ENCODE peak calls at places on chromosomes 16 and 17, in nine cellular contexts. One of them, this sample, is unnamed.

GRCh38 chr17:35799942-35800341 is 4.5 kb upstream of the MMP28 start:
- DNase-seq in AG04450: no peak
- DNase-seq in astrocyte of the spinal cord: peak
- DNase-seq in IMR-90: no peak
- DNase-seq in mammary epithelial cell: peak
- DNase-seq in NB4: no peak
- DNase-seq in GM12878: no peak
- DNase-seq in MCF 10A: peak
- DNase-seq in HCT116: no peak
- DNase-seq in this sample: no peak

GRCh38 chr17:21176996-21177395 is 37.0 kb downstream of the TMEM11 start:
- DNase-seq in astrocyte of the spinal cord: no peak
- DNase-seq in HCT116: no peak
- DNase-seq in MCF 10A: no peak
- DNase-seq in mammary epithelial cell: no peak
- DNase-seq in IMR-90: no peak
- DNase-seq in NB4: no peak
- DNase-seq in AG04450: no peak
- DNase-seq in GM12878: no peak
- DNase-seq in this sample: no peak

GRCh38 chr16:85420501-85421337 is 192.4 kb upstream of the GSE1 start:
- DNase-seq in AG04450: no peak
- DNase-seq in astrocyte of the spinal cord: peak
- DNase-seq in NB4: peak
- DNase-seq in MCF 10A: peak
- DNase-seq in HCT116: peak
- DNase-seq in mammary epithelial cell: peak
- DNase-seq in GM12878: no peak
- DNase-seq in IMR-90: peak
- DNase-seq in this sample: peak

GRCh38 chr16:89525146-89525913 is 17.1 kb downstream of the SPG7 start:
- DNase-seq in NB4: no peak
- DNase-seq in HCT116: no peak
- DNase-seq in astrocyte of the spinal cord: no peak
- DNase-seq in IMR-90: no peak
- DNase-seq in GM12878: no peak
- DNase-seq in AG04450: no peak
- DNase-seq in mammary epithelial cell: no peak
- DNase-seq in MCF 10A: no peak
- DNase-seq in this sample: no peak

GRCh38 chr16:86563489-86564345 is 2.9 kb upstream of the FOXC2 start:
- DNase-seq in IMR-90: peak
- DNase-seq in AG04450: peak
- DNase-seq in MCF 10A: peak
- DNase-seq in astrocyte of the spinal cord: peak
- DNase-seq in HCT116: peak
- DNase-seq in NB4: peak
- DNase-seq in mammary epithelial cell: peak
- DNase-seq in GM12878: peak
- DNase-seq in this sample: peak

GRCh38 chr16:3022208-3022696 is 1.5 kb downstream of the HCFC1R1 start:
- DNase-seq in AG04450: peak
- DNase-seq in astrocyte of the spinal cord: peak
- DNase-seq in mammary epithelial cell: peak
- DNase-seq in MCF 10A: peak
- DNase-seq in IMR-90: peak
- DNase-seq in NB4: peak
- DNase-seq in GM12878: no peak
- DNase-seq in HCT116: peak
- DNase-seq in this sample: no peak

GRCh38 chr17:63439682-63440081 is 6.4 kb downstream of the CYB561 start:
- DNase-seq in AG04450: no peak
- DNase-seq in GM12878: no peak
- DNase-seq in MCF 10A: no peak
- DNase-seq in HCT116: no peak
- DNase-seq in IMR-90: peak
- DNase-seq in astrocyte of the spinal cord: peak
- DNase-seq in mammary epithelial cell: no peak
- DNase-seq in NB4: peak
- DNase-seq in this sample: no peak

GRCh38 chr16:86833136-86833535 is 254.8 kb downstream of the FOXL1 start:
- DNase-seq in AG04450: no peak
- DNase-seq in HCT116: no peak
- DNase-seq in MCF 10A: no peak
- DNase-seq in NB4: no peak
- DNase-seq in GM12878: no peak
- DNase-seq in IMR-90: peak
- DNase-seq in astrocyte of the spinal cord: peak
- DNase-seq in mammary epithelial cell: no peak
- DNase-seq in this sample: no peak

GRCh38 chr17:15289285-15290185 is 24.4 kb upstream of the PMP22 start:
- DNase-seq in AG04450: no peak
- DNase-seq in IMR-90: peak
- DNase-seq in NB4: no peak
- DNase-seq in MCF 10A: peak
- DNase-seq in HCT116: no peak
- DNase-seq in GM12878: no peak
- DNase-seq in mammary epithelial cell: no peak
- DNase-seq in astrocyte of the spinal cord: peak
- DNase-seq in this sample: no peak

GRCh38 chr17:11935734-11936406 is 61.4 kb downstream of the ZNF18 start:
- DNase-seq in NB4: peak
- DNase-seq in MCF 10A: peak
- DNase-seq in mammary epithelial cell: peak
- DNase-seq in AG04450: no peak
- DNase-seq in GM12878: no peak
- DNase-seq in astrocyte of the spinal cord: peak
- DNase-seq in IMR-90: peak
- DNase-seq in HCT116: peak
- DNase-seq in this sample: peak

GRCh38 chr16:10121496-10121895 is 60.7 kb downstream of the GRIN2A start:
- DNase-seq in NB4: no peak
- DNase-seq in astrocyte of the spinal cord: peak
- DNase-seq in MCF 10A: peak
- DNase-seq in mammary epithelial cell: peak
- DNase-seq in IMR-90: peak
- DNase-seq in GM12878: no peak
- DNase-seq in AG04450: no peak
- DNase-seq in HCT116: no peak
- DNase-seq in this sample: no peak

GRCh38 chr16:68719993-68720489 is 17.1 kb upstream of the CDH1 start:
- DNase-seq in GM12878: peak
- DNase-seq in mammary epithelial cell: no peak
- DNase-seq in HCT116: no peak
- DNase-seq in AG04450: no peak
- DNase-seq in IMR-90: no peak
- DNase-seq in NB4: no peak
- DNase-seq in astrocyte of the spinal cord: no peak
- DNase-seq in MCF 10A: no peak
- DNase-seq in this sample: no peak

GRCh38 chr17:19384723-19385391 is 2.1 kb downstream of the MFAP4 start:
- DNase-seq in mammary epithelial cell: no peak
- DNase-seq in NB4: peak
- DNase-seq in IMR-90: peak
- DNase-seq in astrocyte of the spinal cord: peak
- DNase-seq in GM12878: no peak
- DNase-seq in AG04450: peak
- DNase-seq in HCT116: no peak
- DNase-seq in MCF 10A: peak
- DNase-seq in this sample: no peak

GRCh38 chr16:48833461-48833860 is 223.5 kb upstream of the N4BP1 start:
- DNase-seq in MCF 10A: no peak
- DNase-seq in AG04450: no peak
- DNase-seq in astrocyte of the spinal cord: no peak
- DNase-seq in NB4: no peak
- DNase-seq in GM12878: no peak
- DNase-seq in HCT116: no peak
- DNase-seq in mammary epithelial cell: no peak
- DNase-seq in IMR-90: no peak
- DNase-seq in this sample: no peak

GRCh38 chr17:49681336-49681735 is 3.4 kb upstream of the SPOP start:
- DNase-seq in IMR-90: no peak
- DNase-seq in HCT116: no peak
- DNase-seq in GM12878: no peak
- DNase-seq in astrocyte of the spinal cord: no peak
- DNase-seq in mammary epithelial cell: no peak
- DNase-seq in NB4: no peak
- DNase-seq in AG04450: no peak
- DNase-seq in MCF 10A: no peak
- DNase-seq in this sample: no peak

GRCh38 chr17:49977463-49978389 is 8.7 kb downstream of the DLX4 start:
- DNase-seq in AG04450: no peak
- DNase-seq in NB4: no peak
- DNase-seq in astrocyte of the spinal cord: no peak
- DNase-seq in mammary epithelial cell: no peak
- DNase-seq in MCF 10A: no peak
- DNase-seq in GM12878: no peak
- DNase-seq in IMR-90: no peak
- DNase-seq in HCT116: no peak
- DNase-seq in this sample: no peak

GRCh38 chr16:24999856-25000447 is 15.2 kb downstream of the ARHGAP17 start:
- DNase-seq in astrocyte of the spinal cord: no peak
- DNase-seq in MCF 10A: no peak
- DNase-seq in AG04450: no peak
- DNase-seq in NB4: no peak
- DNase-seq in GM12878: no peak
- DNase-seq in IMR-90: no peak
- DNase-seq in HCT116: no peak
- DNase-seq in mammary epithelial cell: no peak
- DNase-seq in this sample: no peak

GRCh38 chr17:19343671-19344151 is 18.8 kb downstream of the B9D1 start:
- DNase-seq in GM12878: no peak
- DNase-seq in NB4: no peak
- DNase-seq in IMR-90: no peak
- DNase-seq in HCT116: no peak
- DNase-seq in MCF 10A: no peak
- DNase-seq in AG04450: no peak
- DNase-seq in mammary epithelial cell: no peak
- DNase-seq in astrocyte of the spinal cord: no peak
- DNase-seq in this sample: no peak

DNA sequence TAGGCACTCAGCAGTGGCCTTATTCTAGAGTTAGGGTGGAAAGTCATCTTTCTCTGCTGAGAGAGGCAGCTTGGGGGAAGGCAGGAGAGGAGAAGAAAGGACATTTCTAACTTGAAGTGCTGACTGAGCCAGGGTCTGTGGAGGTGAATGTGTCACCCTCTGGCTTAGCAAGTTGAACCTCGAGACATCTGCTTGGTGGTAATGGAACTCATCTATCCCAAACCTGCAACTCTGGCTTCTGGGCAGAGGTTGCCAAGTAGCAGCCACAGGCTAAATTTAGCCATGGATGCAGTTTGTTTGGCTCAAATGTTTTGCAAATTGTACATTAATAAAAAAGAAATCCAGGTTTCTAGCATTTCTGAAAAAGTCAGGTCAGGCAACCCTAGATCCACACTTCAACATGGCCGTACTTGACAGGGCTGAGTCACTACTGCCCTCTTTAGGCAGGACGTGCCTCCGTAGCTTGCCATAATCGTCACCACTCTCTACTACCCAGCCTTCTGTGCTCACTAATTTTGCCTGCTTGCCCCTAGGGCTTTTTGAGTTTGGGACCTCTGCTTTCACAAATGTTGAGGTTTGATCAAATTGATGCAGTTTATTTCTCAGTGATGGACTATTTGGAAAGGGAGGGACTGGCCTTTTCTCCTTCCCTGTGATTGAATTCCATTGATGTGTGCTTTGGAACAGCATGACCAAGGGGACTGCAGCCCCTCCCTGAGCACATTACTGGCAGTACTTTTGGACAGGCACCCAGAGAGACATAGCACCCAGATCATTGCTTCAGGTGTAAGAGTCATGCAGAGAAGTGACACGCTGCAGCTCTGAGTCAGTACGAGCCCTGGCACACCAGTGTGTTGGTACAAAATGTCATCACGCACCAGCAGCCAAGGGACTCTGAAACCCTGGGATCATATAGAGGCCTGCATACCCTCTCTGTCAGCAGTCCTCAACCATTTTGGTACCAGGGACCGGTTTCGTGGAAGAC is 5.2 kb downstream of the CDH13 start:
- DNase-seq in IMR-90: peak
- DNase-seq in MCF 10A: peak
- DNase-seq in astrocyte of the spinal cord: no peak
- DNase-seq in GM12878: no peak
- DNase-seq in AG04450: no peak
- DNase-seq in NB4: peak
- DNase-seq in mammary epithelial cell: peak
- DNase-seq in HCT116: no peak
- DNase-seq in this sample: no peak
- TF ChIP-seq CTCF in IMR-90: peak
- TF ChIP-seq CTCF in MCF 10A: no peak
- TF ChIP-seq CTCF in astrocyte of the spinal cord: peak
- TF ChIP-seq CTCF in GM12878: peak
- TF ChIP-seq CTCF in AG04450: peak
- TF ChIP-seq CTCF in NB4: peak
- TF ChIP-seq CTCF in mammary epithelial cell: peak
- TF ChIP-seq CTCF in HCT116: peak
- TF ChIP-seq CTCF in this sample: peak

DNA sequence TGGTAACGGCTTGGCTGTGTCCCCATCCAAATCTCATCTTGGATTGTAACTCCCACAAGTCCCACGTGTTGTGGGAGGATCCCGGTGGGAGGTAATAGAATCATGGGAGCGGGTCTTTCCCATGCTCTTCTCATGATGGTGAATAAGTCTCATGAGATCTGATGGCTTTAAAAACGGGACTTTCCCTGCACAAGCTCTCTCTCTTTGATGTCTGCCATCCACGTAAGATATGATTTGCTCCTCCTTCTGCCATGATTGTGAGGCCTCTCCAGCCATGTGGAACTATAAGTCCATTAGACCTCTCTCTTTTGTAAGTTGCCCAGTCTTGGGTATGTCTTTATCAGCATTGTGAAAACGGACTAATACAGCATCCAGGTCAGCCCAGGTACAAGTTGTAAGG is 248.7 kb downstream of the SNX29 start:
- DNase-seq in mammary epithelial cell: no peak
- DNase-seq in GM12878: no peak
- DNase-seq in MCF 10A: no peak
- DNase-seq in HCT116: no peak
- DNase-seq in AG04450: no peak
- DNase-seq in NB4: no peak
- DNase-seq in astrocyte of the spinal cord: no peak
- DNase-seq in IMR-90: no peak
- DNase-seq in this sample: no peak
- TF ChIP-seq CTCF in mammary epithelial cell: no peak
- TF ChIP-seq CTCF in GM12878: no peak
- TF ChIP-seq CTCF in MCF 10A: no peak
- TF ChIP-seq CTCF in HCT116: no peak
- TF ChIP-seq CTCF in AG04450: no peak
- TF ChIP-seq CTCF in NB4: no peak
- TF ChIP-seq CTCF in astrocyte of the spinal cord: no peak
- TF ChIP-seq CTCF in IMR-90: no peak
- TF ChIP-seq CTCF in this sample: no peak

GRCh38 chr17:67602974-67603373 is 114.8 kb upstream of the NOL11 start:
- DNase-seq in NB4: peak
- DNase-seq in astrocyte of the spinal cord: peak
- DNase-seq in AG04450: no peak
- DNase-seq in HCT116: peak
- DNase-seq in MCF 10A: peak
- DNase-seq in mammary epithelial cell: peak
- DNase-seq in GM12878: no peak
- DNase-seq in IMR-90: peak
- DNase-seq in this sample: peak
- TF ChIP-seq CTCF in NB4: peak
- TF ChIP-seq CTCF in astrocyte of the spinal cord: peak
- TF ChIP-seq CTCF in AG04450: peak
- TF ChIP-seq CTCF in HCT116: peak
- TF ChIP-seq CTCF in MCF 10A: peak
- TF ChIP-seq CTCF in mammary epithelial cell: peak
- TF ChIP-seq CTCF in GM12878: peak
- TF ChIP-seq CTCF in IMR-90: peak
- TF ChIP-seq CTCF in this sample: peak

GRCh38 chr17:78137392-78138203 is 7.0 kb downstream of the TMC8 start:
- DNase-seq in HCT116: no peak
- DNase-seq in NB4: peak
- DNase-seq in astrocyte of the spinal cord: no peak
- DNase-seq in IMR-90: no peak
- DNase-seq in MCF 10A: no peak
- DNase-seq in GM12878: no peak
- DNase-seq in AG04450: no peak
- DNase-seq in mammary epithelial cell: no peak
- DNase-seq in this sample: no peak
- TF ChIP-seq CTCF in HCT116: peak
- TF ChIP-seq CTCF in NB4: peak
- TF ChIP-seq CTCF in astrocyte of the spinal cord: peak
- TF ChIP-seq CTCF in IMR-90: peak
- TF ChIP-seq CTCF in MCF 10A: peak
- TF ChIP-seq CTCF in GM12878: peak
- TF ChIP-seq CTCF in AG04450: peak
- TF ChIP-seq CTCF in mammary epithelial cell: peak
- TF ChIP-seq CTCF in this sample: peak